ENCODE peak calls at places on chromosome 11, in ten cellular contexts. C, Y, K, G, A, Z, D, O, R and J are unnamed samples.

GRCh38 chr11:111454561-111455192 is 57.5 kb downstream of the BTG4 start:
- DNase-seq in C (peak), Y (peak), K (peak), G (peak), A (no peak), Z (peak), D (peak), O (no peak), R (peak), J (peak)

GRCh38 chr11:27718346-27718852 is 18.1 kb upstream of the BDNF start:
- DNase-seq in C (peak), Y (peak), K (peak), G (peak), A (no peak), Z (peak), D (peak), O (no peak), R (peak), J (peak)

GRCh38 chr11:44785856-44786606 is 59.3 kb downstream of the TSPAN18 start:
- DNase-seq in C (no peak), Y (no peak), K (no peak), G (no peak), A (no peak), Z (no peak), D (peak), O (no peak), R (no peak), J (no peak)

GRCh38 chr11:117855452-117855851 is 21.0 kb downstream of the FXYD6 start:
- DNase-seq in C (no peak), Y (no peak), K (no peak), G (no peak), A (peak), Z (no peak), D (no peak), O (peak), R (no peak), J (no peak)

GRCh38 chr11:95499516-95500135 is 268.6 kb upstream of the SESN3 start:
- DNase-seq in C (no peak), Y (no peak), K (peak), G (no peak), A (no peak), Z (peak), D (peak), O (no peak), R (peak), J (peak)

GRCh38 chr11:130427581-130428211 is 713 bp downstream of the ADAMTS8 start:
- DNase-seq in C (no peak), Y (no peak), K (no peak), G (no peak), A (no peak), Z (no peak), D (no peak), O (peak), R (no peak), J (no peak)

GRCh38 chr11:45885274-45885920 is at the start of gene MAPK8IP1:
- DNase-seq in C (no peak), Y (peak), K (peak), G (peak), A (peak), Z (no peak), D (peak), O (peak), R (peak), J (peak)

GRCh38 chr11:17354070-17354924 is 2.7 kb downstream of the NCR3LG1 start:
- DNase-seq in C (peak), Y (peak), K (peak), G (peak), A (no peak), Z (peak), D (peak), O (peak), R (peak), J (peak)

GRCh38 chr11:84419576-84419975 is 1133.4 kb upstream of the CCDC90B start:
- DNase-seq in C (no peak), Y (no peak), K (no peak), G (no peak), A (no peak), Z (no peak), D (no peak), O (no peak), R (no peak), J (no peak)

GRCh38 chr11:94077568-94078293 is 50.9 kb upstream of the PANX1 start:
- DNase-seq in C (no peak), Y (peak), K (no peak), G (no peak), A (no peak), Z (no peak), D (peak), O (no peak), R (peak), J (no peak)

GRCh38 chr11:121035823-121036222 is 11.9 kb downstream of the TBCEL start:
- DNase-seq in C (no peak), Y (no peak), K (no peak), G (no peak), A (no peak), Z (peak), D (no peak), O (no peak), R (peak), J (no peak)

GRCh38 chr11:79570104-79570503 is 129.3 kb upstream of the TENM4 start:
- DNase-seq in C (no peak), Y (no peak), K (no peak), G (no peak), A (no peak), Z (no peak), D (no peak), O (no peak), R (no peak), J (no peak)

GRCh38 chr11:14583252-14584105 is 60.1 kb upstream of the PDE3B start:
- DNase-seq in C (no peak), Y (no peak), K (no peak), G (peak), A (no peak), Z (no peak), D (no peak), O (no peak), R (peak), J (no peak)

GRCh38 chr11:81644239-81644840 is 1089.3 kb downstream of the FAM181B start:
- DNase-seq in C (no peak), Y (peak), K (peak), G (no peak), A (no peak), Z (peak), D (peak), O (no peak), R (peak), J (peak)

GRCh38 chr11:126329644-126330200 is 25.8 kb upstream of the ST3GAL4 start:
- DNase-seq in C (no peak), Y (no peak), K (peak), G (no peak), A (no peak), Z (no peak), D (no peak), O (no peak), R (no peak), J (no peak)

GRCh38 chr11:47248664-47249377 is at the start of gene ACP2:
- DNase-seq in C (peak), Y (peak), K (peak), G (peak), A (peak), Z (peak), D (peak), O (peak), R (peak), J (peak)
- TF ChIP-seq CTCF in C (peak), Y (peak), K (peak), G (no peak), A (peak), Z (no peak), D (peak), O (peak), R (peak), J (peak)

GRCh38 chr11:123307276-123307675 is 112.2 kb upstream of the CLMP start:
- DNase-seq in C (no peak), Y (no peak), K (no peak), G (no peak), A (no peak), Z (no peak), D (no peak), O (no peak), R (no peak), J (no peak)
- H3K4me3 ChIP-seq in C (no peak), Y (no peak), K (no peak), G (no peak), A (no peak), Z (no peak), D (no peak), O (no peak), R (no peak), J (no peak)

DNA sequence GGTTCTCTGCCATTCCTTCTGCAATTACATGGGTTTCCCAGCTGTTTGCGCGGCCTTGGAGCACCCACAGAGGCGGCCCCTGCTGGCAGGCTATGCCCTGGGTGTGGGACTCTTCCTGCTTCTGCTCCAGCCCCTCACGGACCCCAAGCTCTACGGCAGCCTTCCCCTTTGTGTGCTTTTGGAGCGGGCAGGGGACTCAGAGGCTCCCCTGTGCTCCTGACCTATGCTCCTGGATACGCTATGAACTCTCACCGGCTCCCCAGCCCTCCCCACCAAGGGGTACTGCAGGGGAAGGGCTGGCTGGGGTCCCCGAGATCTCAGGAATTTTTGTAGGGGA is 2.6 kb downstream of the RCE1 start:
- DNase-seq in C (no peak), Y (no peak), K (no peak), G (no peak), A (peak), Z (no peak), D (no peak), O (peak), R (no peak), J (no peak)
- TF ChIP-seq CTCF in C (no peak), Y (no peak), K (no peak), G (no peak), A (no peak), Z (no peak), D (no peak), O (no peak), R (no peak), J (no peak)

GRCh38 chr11:64204464-64204989 is 2.0 kb upstream of the FERMT3 start:
- DNase-seq in C (peak), Y (peak), K (peak), G (peak), A (peak), Z (peak), D (peak), O (peak), R (peak), J (peak)
- H3K4me3 ChIP-seq in C (no peak), Y (no peak), K (no peak), G (no peak), A (no peak), Z (no peak), D (no peak), O (no peak), R (no peak), J (no peak)

GRCh38 chr11:66312549-66313320 is 4.1 kb downstream of the CD248 start:
- DNase-seq in C (peak), Y (peak), K (peak), G (peak), A (peak), Z (peak), D (peak), O (peak), R (peak), J (peak)

GRCh38 chr11:66311965-66312548 is 4.8 kb downstream of the CD248 start:
- DNase-seq in C (peak), Y (peak), K (peak), G (peak), A (peak), Z (peak), D (peak), O (peak), R (peak), J (peak)

GRCh38 chr11:66310324-66310723 is 6.5 kb downstream of the CD248 start:
- DNase-seq in C (no peak), Y (no peak), K (no peak), G (no peak), A (no peak), Z (no peak), D (no peak), O (peak), R (no peak), J (no peak)

GRCh38 chr11:66313321-66314185 is 3.3 kb downstream of the CD248 start:
- DNase-seq in C (no peak), Y (no peak), K (peak), G (no peak), A (peak), Z (no peak), D (no peak), O (no peak), R (peak), J (no peak)

GRCh38 chr11:66311470-66311964 is 5.3 kb downstream of the CD248 start:
- DNase-seq in C (no peak), Y (no peak), K (no peak), G (no peak), A (peak), Z (no peak), D (no peak), O (no peak), R (no peak), J (no peak)
- TF ChIP-seq CTCF in C (no peak), Y (no peak), K (peak), G (peak), A (peak), Z (peak), D (no peak), O (no peak), R (no peak), J (no peak)